ENCODE peak calls at places on chromosomes 4 and X, in six cellular contexts. M is lower lobe of right lung, I is ovary, G is progenitor cell of endocrine pancreas, N is HCT116, K is colonic mucosa. P is an unnamed sample.

GRCh38 chr4:77905651-77906263 is 43.1 kb downstream of the MRPL1 start:
- DNase-seq in M (no peak), I (no peak), G (no peak), N (no peak), K (no peak), P (no peak)

GRCh38 chr4:113637363-113637762 is 124.2 kb downstream of the CAMK2D start:
- DNase-seq in M (no peak), I (no peak), G (no peak), N (no peak), K (no peak), P (no peak)

GRCh38 chr4:11471613-11472012 is 42.9 kb upstream of the HS3ST1 start:
- DNase-seq in M (no peak), I (no peak), G (no peak), N (no peak), K (peak), P (no peak)

GRCh38 chr4:136687118-136687517 is 845.2 kb downstream of the PCDH18 start:
- DNase-seq in M (no peak), I (no peak), G (no peak), N (no peak), K (no peak), P (no peak)

GRCh38 chr4:22692736-22693135 is at the start of gene GBA3:
- DNase-seq in M (no peak), I (no peak), G (no peak), N (no peak), K (peak), P (no peak)

GRCh38 chr4:89838005-89838404 is 1.0 kb upstream of the SNCA start:
- DNase-seq in M (no peak), I (no peak), G (no peak), N (no peak), K (no peak), P (peak)

GRCh38 chrX:150961631-150962030 is 21.5 kb upstream of the HMGB3 start:
- DNase-seq in M (no peak), I (no peak), G (no peak), N (no peak), K (no peak), P (no peak)

GRCh38 chr4:166066936-166067335 is 193.9 kb downstream of the TLL1 start:
- DNase-seq in M (no peak), I (no peak), G (no peak), N (no peak), K (no peak), P (no peak)

GRCh38 chr4:103895876-103896465 is 176.2 kb upstream of the TACR3 start:
- DNase-seq in M (no peak), I (no peak), G (no peak), N (no peak), K (no peak), P (no peak)

GRCh38 chr4:20278195-20278594 is 26.5 kb downstream of the SLIT2 start:
- DNase-seq in M (no peak), I (no peak), G (no peak), N (no peak), K (no peak), P (no peak)

GRCh38 chr4:124437853-124438495 is 274.6 kb downstream of the ANKRD50 start:
- DNase-seq in M (no peak), I (no peak), G (no peak), N (no peak), K (no peak), P (no peak)

GRCh38 chr4:76987153-76987562 is 37.6 kb downstream of the SEPTIN11 start:
- DNase-seq in M (no peak), I (peak), G (no peak), N (no peak), K (no peak), P (no peak)

GRCh38 chr4:183360161-183360919 is 38.1 kb upstream of the CLDN24 start:
- DNase-seq in M (no peak), I (no peak), G (no peak), N (no peak), K (no peak), P (no peak)

GRCh38 chr4:94472056-94472826 is 20.5 kb downstream of the PDLIM5 start:
- DNase-seq in M (no peak), I (no peak), G (no peak), N (no peak), K (no peak), P (no peak)

GRCh38 chr4:139665690-139666529 is at the start of gene MGST2:
- DNase-seq in M (peak), I (peak), G (peak), N (no peak), K (peak), P (peak)

GRCh38 chr4:130753926-130754325 is 1658.0 kb downstream of the C4orf33 start:
- DNase-seq in M (no peak), I (no peak), G (no peak), N (no peak), K (no peak), P (no peak)

DNA sequence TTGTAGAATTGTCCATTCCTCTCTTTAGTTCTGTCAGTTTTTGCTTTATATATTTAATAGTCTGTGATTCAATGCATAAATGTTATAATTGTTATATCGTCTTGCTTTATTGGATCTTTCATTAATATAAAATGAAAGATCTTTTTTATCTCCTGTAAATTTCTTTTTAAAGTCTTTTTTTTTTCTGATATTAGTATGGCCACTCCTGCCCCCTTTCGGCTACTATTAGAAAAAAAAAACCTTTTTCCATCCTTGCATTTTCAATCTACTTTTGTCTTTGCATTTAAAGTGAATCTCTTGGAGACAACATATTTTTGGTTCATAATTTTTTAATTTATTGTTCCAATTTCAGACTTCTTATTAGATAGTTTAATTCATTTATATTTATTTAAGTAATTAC is 677.4 kb upstream of the NDST4 start:
- DNase-seq in M (no peak), I (no peak), G (no peak), N (no peak), K (no peak), P (no peak)
- TF ChIP-seq CTCF in M (no peak), I (no peak), G (peak), N (peak), K (no peak), P (peak)

DNA sequence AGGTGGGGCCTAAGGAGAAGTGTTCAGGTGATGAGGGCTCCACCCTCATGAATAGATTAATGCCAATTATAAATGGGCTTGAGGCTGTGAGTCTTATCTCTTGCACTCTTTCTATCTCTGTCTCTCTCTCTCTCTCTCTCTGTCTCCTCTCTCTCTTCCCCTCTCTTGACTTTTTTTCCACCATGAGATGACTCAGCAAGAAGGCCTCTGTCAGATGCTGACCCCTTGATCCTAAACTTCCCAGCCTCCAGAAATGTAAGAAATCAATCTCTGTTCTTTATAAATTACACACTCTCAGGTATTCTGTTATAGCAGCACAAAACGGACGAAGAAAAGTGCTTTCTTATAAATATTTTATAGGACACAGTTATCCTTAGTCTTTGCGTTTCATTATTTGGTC is 184.9 kb upstream of the PCDH7 start:
- DNase-seq in M (no peak), I (no peak), G (no peak), N (no peak), K (no peak), P (no peak)
- TF ChIP-seq CTCF in M (no peak), I (no peak), G (no peak), N (no peak), K (no peak), P (no peak)

GRCh38 chr4:14897217-14897616 is 105.1 kb upstream of the CPEB2 start:
- DNase-seq in M (no peak), I (no peak), G (no peak), N (no peak), K (no peak), P (no peak)
- TF ChIP-seq CTCF in M (no peak), I (no peak), G (no peak), N (no peak), K (no peak), P (no peak)

GRCh38 chrX:41761169-41761568 is 37.2 kb downstream of the GPR82 start:
- DNase-seq in M (no peak), I (no peak), G (no peak), N (no peak), K (no peak), P (no peak)

GRCh38 chrX:41758391-41758790 is 34.4 kb downstream of the GPR82 start:
- DNase-seq in M (no peak), I (no peak), G (no peak), N (no peak), K (no peak), P (no peak)

GRCh38 chrX:41761702-41762101 is 37.7 kb downstream of the GPR82 start:
- DNase-seq in M (no peak), I (no peak), G (no peak), N (no peak), K (no peak), P (no peak)

DNA sequence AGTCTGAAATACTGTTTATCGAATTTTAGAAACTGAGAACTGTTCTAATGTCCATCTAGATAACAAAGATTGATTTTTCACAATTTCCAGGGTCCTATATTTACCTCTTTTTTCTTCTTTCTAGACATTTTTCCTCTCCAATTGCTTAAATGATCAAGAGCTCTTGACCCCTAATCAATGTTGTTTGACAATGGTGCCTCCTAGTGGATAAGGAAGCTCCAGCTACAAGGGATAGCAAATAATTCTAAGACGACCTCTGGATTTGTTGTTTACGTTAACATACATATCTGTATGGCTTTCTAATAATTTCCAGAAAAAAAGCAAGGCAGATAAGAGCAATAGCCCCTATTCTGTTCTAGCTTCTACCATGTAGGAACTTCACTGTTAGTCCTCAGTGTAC is 35.8 kb downstream of the GPR82 start:
- DNase-seq in M (no peak), I (no peak), G (no peak), N (peak), K (no peak), P (no peak)
- TF ChIP-seq CTCF in M (peak), I (no peak), G (peak), N (peak), K (peak), P (peak)

DNA sequence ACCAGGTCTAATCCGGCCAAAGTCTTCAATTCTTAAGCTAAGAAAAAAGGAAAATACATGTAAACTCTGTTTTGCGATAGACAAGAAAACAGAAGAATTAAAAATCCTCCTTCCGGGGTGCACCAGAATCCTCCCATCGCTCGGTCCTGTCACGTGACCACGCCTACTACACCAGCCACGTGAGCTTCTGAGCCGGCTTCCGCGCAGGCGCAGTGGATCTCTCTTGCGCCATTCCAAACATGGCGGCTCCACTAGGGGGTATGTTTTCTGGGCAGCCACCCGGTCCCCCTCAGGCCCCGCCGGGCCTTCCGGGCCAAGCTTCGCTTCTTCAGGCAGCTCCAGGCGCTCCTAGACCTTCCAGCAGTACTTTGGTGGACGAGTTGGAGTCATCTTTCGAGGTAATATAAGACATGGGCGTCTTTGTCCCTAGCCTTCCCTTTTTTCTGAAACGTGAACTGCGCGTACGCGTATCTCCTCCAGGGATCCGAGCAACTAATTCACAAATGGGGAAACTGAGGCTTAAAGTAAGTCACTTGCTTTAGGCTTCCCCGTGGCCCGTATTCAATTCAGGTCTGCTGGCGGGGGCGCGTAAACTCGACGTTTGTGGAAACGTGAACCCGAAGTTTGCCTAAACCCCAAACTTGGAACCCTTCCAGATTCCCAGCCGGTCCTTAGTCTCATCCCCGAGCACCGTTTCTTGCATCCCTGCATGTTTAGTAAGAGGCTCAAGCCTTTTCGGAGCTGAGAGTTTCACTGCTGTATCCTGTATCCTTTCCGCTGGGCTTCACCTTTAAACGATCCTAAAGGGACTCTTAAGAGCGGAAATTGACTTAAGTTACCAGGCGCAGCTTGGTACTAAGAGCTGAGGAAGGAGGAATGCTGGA is at the start of gene MED28:
- DNase-seq in M (peak), I (peak), G (peak), N (peak), K (peak), P (peak)
- TF ChIP-seq CTCF in M (no peak), I (no peak), G (no peak), N (no peak), K (no peak), P (no peak)

GRCh38 chrX:130139474-130140201 is 26.0 kb downstream of the AIFM1 start:
- DNase-seq in M (no peak), I (no peak), G (no peak), N (no peak), K (no peak), P (no peak)

GRCh38 chrX:130145123-130145522 is 20.5 kb downstream of the AIFM1 start:
- DNase-seq in M (no peak), I (no peak), G (no peak), N (no peak), K (no peak), P (no peak)

GRCh38 chrX:130147631-130148030 is 18.0 kb downstream of the AIFM1 start:
- DNase-seq in M (no peak), I (no peak), G (no peak), N (no peak), K (no peak), P (no peak)

GRCh38 chrX:130144509-130144908 is 21.1 kb downstream of the AIFM1 start:
- DNase-seq in M (no peak), I (no peak), G (no peak), N (no peak), K (no peak), P (no peak)
- TF ChIP-seq CTCF in M (no peak), I (no peak), G (no peak), N (no peak), K (no peak), P (no peak)

GRCh38 chrX:40663880-40664630 is 16.7 kb upstream of the CXorf38 start:
- DNase-seq in M (no peak), I (no peak), G (no peak), N (no peak), K (no peak), P (peak)
- TF ChIP-seq CTCF in M (peak), I (no peak), G (peak), N (no peak), K (no peak), P (no peak)

GRCh38 chr4:129676934-129677333 is 581.0 kb downstream of the C4orf33 start:
- DNase-seq in M (no peak), I (no peak), G (no peak), N (no peak), K (no peak), P (no peak)
- TF ChIP-seq CTCF in M (no peak), I (no peak), G (no peak), N (no peak), K (no peak), P (no peak)

DNA sequence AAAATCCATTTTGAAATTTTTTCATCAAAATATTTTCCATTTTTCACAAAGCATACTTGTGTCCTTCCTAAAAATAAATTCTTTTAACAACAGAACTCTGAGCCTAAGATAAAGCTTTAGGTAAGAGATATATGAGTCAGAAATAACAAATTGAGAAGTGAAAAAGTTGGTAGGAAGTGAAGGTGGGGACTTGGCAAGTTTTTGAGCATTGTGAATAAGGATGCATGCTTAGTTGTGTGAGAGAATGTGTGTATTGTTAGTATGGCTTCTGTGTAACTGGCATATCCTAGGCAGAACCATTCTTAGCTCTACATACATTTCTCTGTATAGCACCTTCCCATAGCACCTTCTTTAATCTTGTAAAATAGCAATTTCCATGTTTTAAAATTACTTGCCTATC is 6.8 kb downstream of the ASB5 start:
- DNase-seq in M (no peak), I (no peak), G (no peak), N (no peak), K (no peak), P (no peak)
- TF ChIP-seq CTCF in M (no peak), I (no peak), G (no peak), N (no peak), K (no peak), P (no peak)

DNA sequence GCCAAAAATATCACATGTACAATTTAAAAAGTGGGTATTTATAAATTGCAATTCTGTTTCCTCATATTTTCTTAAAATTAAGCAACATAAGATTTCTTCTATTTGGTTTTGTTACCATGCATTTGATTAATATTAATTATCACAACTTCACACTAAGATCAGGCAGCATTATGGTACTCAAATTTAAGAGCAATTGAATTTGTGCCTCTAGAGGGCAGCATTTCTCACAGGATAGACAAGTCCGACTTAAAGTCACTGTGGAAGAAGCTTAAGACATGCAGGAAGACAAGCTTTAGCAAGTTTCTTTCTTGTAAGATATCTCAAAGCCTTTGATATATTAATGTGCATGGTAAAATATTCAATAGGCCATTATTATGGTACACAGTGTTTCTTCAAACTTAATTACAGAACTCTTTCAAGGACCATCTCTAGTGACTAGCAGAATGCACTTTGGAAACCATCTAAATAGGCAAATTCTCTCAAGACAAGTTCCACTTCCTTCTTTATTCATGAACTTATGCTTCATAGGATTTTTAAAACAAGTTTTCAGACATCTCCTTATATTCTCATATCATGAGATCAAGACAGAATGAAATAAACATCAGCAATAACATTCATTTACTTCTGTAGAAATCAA is 35.0 kb downstream of the FBXW7 start:
- DNase-seq in M (no peak), I (peak), G (peak), N (peak), K (peak), P (peak)
- TF ChIP-seq CTCF in M (peak), I (peak), G (peak), N (peak), K (peak), P (peak)